ENCODE peak calls at places on chromosomes 13 and 19, in ten cellular contexts. I is stomach, B is esophagus muscularis mucosa, K is K562, L is HCT116, O is breast epithelium, T is suprapubic skin, Y is transverse colon, D is H1, N is upper lobe of left lung. U is an unnamed sample.

GRCh38 chr19:13868663-13869062 is 8.3 kb upstream of the NANOS3 start:
- DNase-seq in I (no peak), B (no peak), K (no peak), L (no peak), O (no peak), T (no peak), Y (no peak), D (no peak), N (no peak), U (no peak)

GRCh38 chr13:94860981-94861407 is 148.6 kb upstream of the SOX21 start:
- DNase-seq in I (no peak), B (no peak), K (no peak), L (no peak), O (no peak), T (no peak), Y (no peak), D (no peak), N (no peak), U (no peak)

GRCh38 chr13:28730762-28731161 is 12.0 kb upstream of the SLC46A3 start:
- DNase-seq in I (no peak), B (no peak), K (no peak), L (no peak), O (no peak), T (no peak), Y (no peak), D (no peak), N (no peak), U (no peak)

GRCh38 chr19:48512504-48513288 is 1.1 kb upstream of the LMTK3 start:
- DNase-seq in I (no peak), B (no peak), K (no peak), L (no peak), O (no peak), T (no peak), Y (no peak), D (no peak), N (no peak), U (no peak)

GRCh38 chr13:52695856-52696255 is 43.2 kb downstream of the SUGT1 start:
- DNase-seq in I (no peak), B (no peak), K (no peak), L (no peak), O (no peak), T (no peak), Y (no peak), D (no peak), N (no peak), U (no peak)

GRCh38 chr19:46860125-46860845 is 512 bp upstream of the ARHGAP35 start:
- DNase-seq in I (peak; percentile 98), B (peak; percentile 99), K (peak; percentile 93), L (peak; percentile 93), O (peak; percentile 98), T (peak; percentile 99), Y (peak; percentile 98), D (peak; percentile 95), N (peak; percentile 98), U (peak; percentile 100)

GRCh38 chr19:42316223-42317211 is 3.4 kb downstream of the TMEM145 start:
- DNase-seq in I (no peak), B (no peak), K (no peak), L (no peak), O (no peak), T (no peak), Y (peak; percentile 42), D (no peak), N (peak; percentile 86), U (no peak)

GRCh38 chr13:45833663-45834062 is 17.9 kb downstream of the SIAH3 start:
- DNase-seq in I (no peak), B (no peak), K (no peak), L (peak; percentile 13), O (peak; percentile 78), T (no peak), Y (no peak), D (no peak), N (no peak), U (no peak)

GRCh38 chr19:30391554-30392551 is 19.7 kb downstream of the ZNF536 start:
- DNase-seq in I (no peak), B (peak; percentile 77), K (no peak), L (no peak), O (no peak), T (peak; percentile 70), Y (no peak), D (peak; percentile 29), N (no peak), U (no peak)

GRCh38 chr19:43553656-43554055 is 20.7 kb downstream of the ZNF575 start:
- DNase-seq in I (no peak), B (no peak), K (no peak), L (no peak), O (no peak), T (no peak), Y (no peak), D (no peak), N (no peak), U (no peak)

GRCh38 chr13:35781044-35781443 is 304.6 kb upstream of the MAB21L1 start:
- DNase-seq in I (no peak), B (no peak), K (no peak), L (no peak), O (no peak), T (no peak), Y (no peak), D (no peak), N (no peak), U (no peak)

GRCh38 chr19:46211201-46211881 is 18.2 kb upstream of the IGFL1 start:
- DNase-seq in I (peak; percentile 53), B (no peak), K (no peak), L (peak; percentile 72), O (peak; percentile 93), T (no peak), Y (no peak), D (peak; percentile 68), N (no peak), U (no peak)

GRCh38 chr13:74288361-74288911 is 154.2 kb upstream of the KLF12 start:
- DNase-seq in I (peak; percentile 33), B (no peak), K (no peak), L (no peak), O (no peak), T (no peak), Y (peak; percentile 49), D (no peak), N (peak; percentile 8), U (peak; percentile 66)

GRCh38 chr19:40610396-40611064 is 9.4 kb downstream of the LTBP4 start:
- DNase-seq in I (peak; percentile 77), B (no peak), K (no peak), L (no peak), O (peak; percentile 70), T (no peak), Y (peak; percentile 73), D (no peak), N (peak; percentile 93), U (peak; percentile 83)

GRCh38 chr19:49930483-49931011 is 1.2 kb upstream of the NUP62 start:
- DNase-seq in I (no peak), B (no peak), K (peak; percentile 78), L (peak; percentile 38), O (no peak), T (no peak), Y (peak; percentile 24), D (no peak), N (no peak), U (no peak)
- TF ChIP-seq POLR2AphosphoS5 in I (no peak), B (no peak), K (no peak), L (no peak), O (no peak), T (no peak), Y (no peak), D (no peak), N (no peak), U (no peak)

GRCh38 chr19:36775768-36776167 is 3.2 kb upstream of the ZNF850 start:
- DNase-seq in I (no peak), B (no peak), K (no peak), L (no peak), O (no peak), T (no peak), Y (no peak), D (peak; percentile 75), N (peak; percentile 81), U (no peak)
- H3K4me3 ChIP-seq in I (peak overlapping the region; percentile 8), B (peak overlapping the region; percentile 33), K (no peak overlapping the region), L (no peak overlapping the region), O (peak overlapping the region; percentile 57), T (peak overlapping the region; percentile 41), Y (no peak overlapping the region), D (no peak overlapping the region), N (no peak overlapping the region), U (no peak overlapping the region)

GRCh38 chr19:22530042-22530441 is 104.1 kb upstream of the ZNF492 start:
- DNase-seq in I (no peak), B (no peak), K (no peak), L (no peak), O (no peak), T (no peak), Y (no peak), D (no peak), N (no peak), U (no peak)

GRCh38 chr19:22523940-22524339 is 101.8 kb upstream of the ZNF98 start:
- DNase-seq in I (no peak), B (no peak), K (no peak), L (no peak), O (no peak), T (no peak), Y (no peak), D (no peak), N (no peak), U (no peak)

GRCh38 chr19:22527554-22527953 is 105.4 kb upstream of the ZNF98 start:
- DNase-seq in I (no peak), B (no peak), K (no peak), L (no peak), O (no peak), T (no peak), Y (no peak), D (no peak), N (no peak), U (no peak)

GRCh38 chr19:22528956-22529355 is 105.2 kb upstream of the ZNF492 start:
- DNase-seq in I (no peak), B (peak; percentile 74), K (no peak), L (no peak), O (no peak), T (no peak), Y (no peak), D (no peak), N (no peak), U (no peak)

DNA sequence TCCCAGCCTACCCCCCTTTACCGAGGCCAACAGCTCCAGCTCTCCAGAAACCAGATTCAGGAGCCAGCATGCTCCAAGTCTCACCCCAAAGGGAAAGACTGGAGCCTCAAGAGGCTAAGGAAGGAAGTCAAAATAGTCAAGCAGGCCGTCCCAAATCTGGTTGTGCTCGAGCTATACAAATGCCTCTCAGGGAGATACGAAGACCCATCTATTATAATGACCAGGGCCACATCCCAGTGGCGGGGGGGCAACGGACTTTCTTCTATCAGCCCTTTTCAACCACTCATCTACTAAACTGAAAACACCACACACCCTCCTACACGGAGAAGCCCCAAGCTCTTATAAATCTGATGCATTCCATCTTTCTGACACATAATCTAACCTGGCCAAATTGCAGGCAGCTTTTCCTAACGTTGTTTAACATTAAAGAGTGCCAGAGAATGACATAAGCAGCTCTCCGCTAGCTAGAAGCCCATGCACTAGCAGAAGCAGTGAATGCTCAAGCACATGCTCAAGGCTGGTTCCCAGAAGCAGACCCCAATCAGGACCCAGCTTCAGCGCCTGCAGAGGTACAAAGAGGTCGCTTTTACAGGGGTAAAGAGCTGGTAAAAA is 104.6 kb upstream of the ZNF98 start:
- DNase-seq in I (no peak), B (peak; percentile 72), K (no peak), L (no peak), O (no peak), T (no peak), Y (no peak), D (no peak), N (no peak), U (no peak)
- TF ChIP-seq POLR2A in I (no peak), B (no peak), K (no peak), L (no peak), O (no peak), T (no peak), Y (no peak), D (no peak), N (no peak), U (no peak)

GRCh38 chr13:30421093-30422055 is 919 bp upstream of the UBE2L5 start:
- DNase-seq in I (peak; percentile 82), B (peak; percentile 95), K (peak; percentile 68), L (no peak), O (peak; percentile 72), T (peak; percentile 92), Y (peak; percentile 82), D (no peak), N (peak; percentile 95), U (peak; percentile 97)
- TF ChIP-seq POLR2AphosphoS5 in I (peak; percentile 80), B (peak; percentile 86), K (no peak), L (no peak), O (peak; percentile 78), T (peak; percentile 56), Y (peak; percentile 62), D (no peak), N (peak; percentile 79), U (peak; percentile 93)

U was measured in sigmoid colon.